ENCODE peak calls at places on chromosomes 6 and 20, in six cellular contexts. K is brain microvascular endothelial cell, X is AG09309, U is gastrocnemius medialis, V is GM04504, R is NCI-H1417 treated with DMSO at 0.1 percent for 48 hours. C is an unnamed sample.
A peak's percentile ranks its signal among the peaks of the same experiment; 100 is the strongest.

GRCh38 chr6:33815854-33816253 is 12.1 kb upstream of the MLN start:
- DNase-seq in U (no peak), V (no peak), K (peak; percentile 11), X (no peak), R (no peak), C (no peak)

GRCh38 chr6:906920-907319 is 214.0 kb upstream of the EXOC2 start:
- DNase-seq in V (no peak), X (peak; percentile 13), K (peak; percentile 87), R (no peak), U (no peak), C (peak; percentile 42)

GRCh38 chr6:20791074-20791473 is 256.8 kb downstream of the CDKAL1 start:
- DNase-seq in R (no peak), U (no peak), V (no peak), K (no peak), X (no peak), C (no peak)

GRCh38 chr6:16135078-16135477 is 6.2 kb downstream of the MYLIP start:
- DNase-seq in R (no peak), U (no peak), V (no peak), K (no peak), X (no peak), C (no peak)

GRCh38 chr6:21935561-21936028 is 342.0 kb downstream of the SOX4 start:
- DNase-seq in U (no peak), X (no peak), K (peak; percentile 50), V (no peak), R (no peak), C (no peak)

GRCh38 chr6:39599996-39600395 is 125.2 kb downstream of the KIF6 start:
- DNase-seq in X (peak; percentile 74), K (no peak), R (no peak), V (peak; percentile 42), U (no peak), C (no peak)

GRCh38 chr6:34129753-34130152 is 16.1 kb downstream of the GRM4 start:
- DNase-seq in X (no peak), K (no peak), R (no peak), U (no peak), V (no peak), C (no peak)

GRCh38 chr20:9498322-9498721 is 16.1 kb upstream of the LAMP5 start:
- DNase-seq in R (no peak), X (no peak), K (no peak), V (no peak), U (no peak), C (no peak)

GRCh38 chr6:152099816-152100618 is 292.5 kb downstream of the ESR1 start:
- DNase-seq in V (no peak), U (peak; percentile 74), K (no peak), X (no peak), R (no peak), C (no peak)

GRCh38 chr6:136424450-136424849 is 125.8 kb downstream of the MAP7 start:
- DNase-seq in R (no peak), X (no peak), K (no peak), V (no peak), U (no peak), C (no peak)

GRCh38 chr6:64254558-64254957 is 619.0 kb downstream of the PHF3 start:
- DNase-seq in R (no peak), V (no peak), X (no peak), U (no peak), K (no peak), C (no peak)

GRCh38 chr20:61464634-61465033 is 212.6 kb downstream of the CDH4 start:
- DNase-seq in X (no peak), V (no peak), U (no peak), R (no peak), K (no peak), C (no peak)

GRCh38 chr6:146026873-146027272 is 2.0 kb upstream of the GRM1 start:
- DNase-seq in K (no peak), V (no peak), R (no peak), X (no peak), U (no peak), C (no peak)

GRCh38 chr6:18207949-18208348 is 52.7 kb downstream of the KDM1B start:
- DNase-seq in X (no peak), R (peak; percentile 39), U (no peak), K (no peak), V (no peak), C (no peak)

GRCh38 chr20:9262653-9263194 is 193.8 kb downstream of the PLCB4 start:
- DNase-seq in X (no peak), U (no peak), R (no peak), K (no peak), V (no peak), C (no peak)

GRCh38 chr6:169825558-169826225 is 74.3 kb downstream of the ERMARD start:
- DNase-seq in K (no peak), R (no peak), U (no peak), X (no peak), V (no peak), C (no peak)

GRCh38 chr6:37289931-37290330 is 32.0 kb upstream of the TMEM217 start:
- DNase-seq in K (no peak), U (no peak), V (no peak), R (no peak), X (no peak), C (no peak)